ENCODE peak calls at places on chromosomes 2 and 18, in six cellular contexts. V, Q, R, K, G and B are unnamed samples.

GRCh38 chr2:128268611-128269357 is 49.9 kb downstream of the HS6ST1 start:
- DNase-seq in V (peak; percentile 67), Q (no peak), R (peak; percentile 41), K (no peak), G (no peak), B (no peak)

GRCh38 chr2:95525294-95526035 is 40.9 kb upstream of the TRIM43B start:
- DNase-seq in V (no peak), Q (no peak), R (peak; percentile 71), K (no peak), G (no peak), B (no peak)

GRCh38 chr2:204705243-204705971 is 160.1 kb downstream of the PARD3B start:
- DNase-seq in V (no peak), Q (peak; percentile 27), R (no peak), K (no peak), G (no peak), B (no peak)

GRCh38 chr2:239178484-239178883 is 222.3 kb downstream of the HDAC4 start:
- DNase-seq in V (peak; percentile 38), Q (no peak), R (peak; percentile 7), K (no peak), G (no peak), B (peak; percentile 24)

GRCh38 chr2:105498281-105498846 is 99.5 kb upstream of the FHL2 start:
- DNase-seq in V (no peak), Q (no peak), R (peak; percentile 66), K (no peak), G (no peak), B (no peak)

GRCh38 chr2:134258684-134259408 is 5.0 kb downstream of the MGAT5 start:
- DNase-seq in V (no peak), Q (no peak), R (peak; percentile 74), K (peak; percentile 33), G (no peak), B (no peak)

GRCh38 chr2:196275646-196276352 is 104.4 kb upstream of the STK17B start:
- DNase-seq in V (no peak), Q (no peak), R (no peak), K (no peak), G (no peak), B (no peak)

GRCh38 chr2:150332378-150332777 is 155.1 kb downstream of the RND3 start:
- DNase-seq in V (no peak), Q (no peak), R (no peak), K (no peak), G (no peak), B (no peak)

GRCh38 chr18:3874593-3874992 is 424.6 kb downstream of the TGIF1 start:
- DNase-seq in V (no peak), Q (no peak), R (no peak), K (no peak), G (no peak), B (no peak)

GRCh38 chr2:109201465-109202420 is 72.7 kb downstream of the SH3RF3 start:
- DNase-seq in V (no peak), Q (no peak), R (peak; percentile 60), K (no peak), G (no peak), B (no peak)

GRCh38 chr2:127048969-127049897 is 57.7 kb downstream of the BIN1 start:
- DNase-seq in V (peak; percentile 64), Q (no peak), R (peak; percentile 34), K (no peak), G (no peak), B (no peak)

GRCh38 chr2:239601201-239601851 is 200.5 kb upstream of the HDAC4 start:
- DNase-seq in V (peak; percentile 52), Q (no peak), R (peak; percentile 30), K (no peak), G (no peak), B (no peak)

GRCh38 chr2:61906187-61906470 is 655 bp downstream of the COMMD1 start:
- DNase-seq in V (no peak), Q (no peak), R (no peak), K (no peak), G (no peak), B (no peak)

GRCh38 chr2:177329035-177329434 is 63.5 kb upstream of the AGPS start:
- DNase-seq in V (no peak), Q (no peak), R (no peak), K (no peak), G (no peak), B (no peak)

GRCh38 chr18:50410008-50410407 is 35.2 kb downstream of the SKA1 start:
- DNase-seq in V (no peak), Q (no peak), R (no peak), K (no peak), G (no peak), B (no peak)

GRCh38 chr2:102110596-102111334 is 31.8 kb upstream of the IL1R1 start:
- DNase-seq in V (no peak), Q (no peak), R (peak; percentile 72), K (no peak), G (no peak), B (no peak)

GRCh38 chr2:73212448-73213176 is 1.4 kb upstream of the SMYD5 start:
- DNase-seq in V (peak; percentile 79), Q (peak; percentile 40), R (peak; percentile 86), K (peak; percentile 58), G (no peak), B (peak; percentile 19)

GRCh38 chr18:8765692-8766463 is 60.5 kb downstream of the MTCL1 start:
- DNase-seq in V (no peak), Q (no peak), R (no peak), K (no peak), G (no peak), B (no peak)

GRCh38 chr2:72883356-72883962 is 3.7 kb upstream of the SPR start:
- DNase-seq in V (no peak), Q (no peak), R (peak; percentile 72), K (no peak), G (no peak), B (no peak)

GRCh38 chr2:85291425-85292023 is 36.3 kb downstream of the TGOLN2 start:
- DNase-seq in V (no peak), Q (no peak), R (no peak), K (no peak), G (no peak), B (no peak)

GRCh38 chr18:67199993-67200617 is 316.4 kb downstream of the DSEL start:
- DNase-seq in V (no peak), Q (peak; percentile 22), R (no peak), K (no peak), G (no peak), B (no peak)

GRCh38 chr2:221308507-221309054 is 263.5 kb downstream of the EPHA4 start:
- DNase-seq in V (no peak), Q (no peak), R (no peak), K (no peak), G (no peak), B (no peak)

GRCh38 chr2:225353579-225354085 is 45.9 kb upstream of the NYAP2 start:
- DNase-seq in V (no peak), Q (no peak), R (no peak), K (no peak), G (no peak), B (no peak)

GRCh38 chr2:11788725-11789124 is 42.3 kb downstream of the LPIN1 start:
- DNase-seq in V (no peak), Q (no peak), R (no peak), K (no peak), G (no peak), B (no peak)

GRCh38 chr2:85437488-85438290 is 19.2 kb downstream of the SH2D6 start:
- DNase-seq in V (peak; percentile 96), Q (no peak), R (peak; percentile 97), K (peak; percentile 49), G (no peak), B (peak; percentile 58)

GRCh38 chr2:219448099-219448775 is 13.6 kb downstream of the SPEG start:
- DNase-seq in V (no peak), Q (no peak), R (no peak), K (no peak), G (no peak), B (no peak)

GRCh38 chr2:74846481-74846880 is 12.6 kb downstream of the HK2 start:
- DNase-seq in V (no peak), Q (no peak), R (no peak), K (no peak), G (no peak), B (no peak)
- H3K27ac ChIP-seq in V (no peak overlapping the region), Q (peak overlapping the region; percentile 80), R (no peak overlapping the region), K (no peak overlapping the region), G (peak overlapping the region; percentile 84), B (peak overlapping the region; percentile 92)

GRCh38 chr2:67836861-67837260 is 225.9 kb downstream of the C1D start:
- DNase-seq in V (no peak), Q (no peak), R (no peak), K (no peak), G (no peak), B (no peak)

GRCh38 chr2:67839668-67840067 is 223.1 kb downstream of the C1D start:
- DNase-seq in V (no peak), Q (no peak), R (no peak), K (no peak), G (no peak), B (no peak)

GRCh38 chr2:67840460-67841068 is 222.2 kb downstream of the C1D start:
- DNase-seq in V (peak; percentile 85), Q (no peak), R (peak; percentile 82), K (no peak), G (no peak), B (no peak)

GRCh38 chr2:67839242-67839641 is 223.6 kb downstream of the C1D start:
- DNase-seq in V (no peak), Q (no peak), R (no peak), K (no peak), G (no peak), B (no peak)

DNA sequence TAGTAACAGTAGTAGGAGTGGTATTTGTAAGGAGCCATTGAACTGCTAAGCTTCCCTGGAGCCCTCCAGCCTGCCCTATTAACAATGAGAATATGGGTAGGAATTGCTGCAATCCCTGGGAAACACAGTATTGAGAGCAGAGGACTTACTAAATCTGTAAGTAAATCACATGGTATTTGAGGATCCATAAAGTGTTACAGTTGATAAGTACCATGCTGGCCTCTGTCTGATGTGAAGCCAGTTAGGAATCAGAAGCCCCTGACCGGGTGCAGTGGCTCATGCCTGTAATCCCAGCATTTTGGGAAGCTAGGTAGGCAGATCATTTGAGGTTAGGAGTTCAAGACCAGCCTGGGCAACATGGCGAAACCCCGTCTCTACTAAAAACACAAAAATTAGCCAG is 224.6 kb downstream of the C1D start:
- DNase-seq in V (no peak), Q (no peak), R (no peak), K (no peak), G (no peak), B (no peak)
- H3K4me1 ChIP-seq in V (peaks cover 15% of the 10 kb centered on the region), Q (no peaks in the 10 kb centered on the region), R (no peaks in the 10 kb centered on the region), K (no peaks in the 10 kb centered on the region), G (no peaks in the 10 kb centered on the region), B (no peaks in the 10 kb centered on the region)

GRCh38 chr2:97805776-97806175 is 92.4 kb downstream of the ZAP70 start:
- DNase-seq in V (no peak), Q (no peak), R (no peak), K (no peak), G (no peak), B (no peak)

GRCh38 chr2:97812916-97813315 is 99.5 kb downstream of the ZAP70 start:
- DNase-seq in V (no peak), Q (no peak), R (no peak), K (no peak), G (no peak), B (no peak)

GRCh38 chr2:97806738-97807618 is 93.6 kb downstream of the ZAP70 start:
- DNase-seq in V (peak; percentile 89), Q (peak; percentile 13), R (peak; percentile 94), K (peak; percentile 56), G (peak; percentile 51), B (peak; percentile 27)

GRCh38 chr2:97808816-97809215 is 95.4 kb downstream of the ZAP70 start:
- DNase-seq in V (no peak), Q (no peak), R (no peak), K (no peak), G (no peak), B (no peak)
- H3K27ac ChIP-seq in V (no peak overlapping the region), Q (no peak overlapping the region), R (no peak overlapping the region), K (no peak overlapping the region), G (no peak overlapping the region), B (no peak overlapping the region)

GRCh38 chr2:46366675-46367067 is 69.5 kb downstream of the EPAS1 start:
- DNase-seq in V (no peak), Q (no peak), R (no peak), K (no peak), G (no peak), B (no peak)
- H3K4me1 ChIP-seq in V (peaks cover 14% of the 10 kb centered on the region), Q (no peaks in the 10 kb centered on the region), R (peaks cover 2% of the 10 kb centered on the region), K (peaks cover 21% of the 10 kb centered on the region), G (peaks cover 5% of the 10 kb centered on the region), B (no peaks in the 10 kb centered on the region)